ENCODE peak calls at places on chromosomes 3 and 15, in eight cellular contexts. Z, G, R, H, O, X, D and F are unnamed samples.
A peak's percentile ranks its signal among the peaks of the same experiment; 100 is the strongest.

GRCh38 chr3:47288966-47289910 is 6.5 kb downstream of the KLHL18 start:
- DNase-seq in Z (no peak), G (no peak), R (no peak), H (no peak), O (no peak), X (no peak), D (no peak), F (no peak)

GRCh38 chr15:77502379-77503095 is 81.8 kb downstream of the HMG20A start:
- DNase-seq in Z (no peak), G (no peak), R (no peak), H (no peak), O (no peak), X (no peak), D (no peak), F (peak; percentile 63)

GRCh38 chr3:52743152-52743551 is 27.6 kb downstream of the NEK4 start:
- DNase-seq in Z (no peak), G (no peak), R (no peak), H (no peak), O (no peak), X (no peak), D (no peak), F (no peak)

GRCh38 chr3:171049831-171050444 is 23.4 kb upstream of the SLC2A2 start:
- DNase-seq in Z (peak; percentile 15), G (no peak), R (peak; percentile 58), H (peak; percentile 77), O (no peak), X (no peak), D (peak; percentile 37), F (peak; percentile 71)

GRCh38 chr3:153958635-153959320 is 162.4 kb upstream of the ARHGEF26 start:
- DNase-seq in Z (no peak), G (no peak), R (peak; percentile 33), H (no peak), O (no peak), X (no peak), D (no peak), F (no peak)

GRCh38 chr15:69225355-69226027 is 65.1 kb downstream of the GLCE start:
- DNase-seq in Z (no peak), G (no peak), R (peak; percentile 57), H (no peak), O (no peak), X (no peak), D (no peak), F (peak; percentile 26)

GRCh38 chr15:101294731-101295606 is at the start of gene SNRPA1:
- DNase-seq in Z (peak; percentile 98), G (peak; percentile 93), R (peak; percentile 98), H (peak; percentile 92), O (peak; percentile 79), X (peak; percentile 99), D (peak; percentile 84), F (peak; percentile 92)

GRCh38 chr3:126358038-126358815 is 1.0 kb upstream of the KLF15 start:
- DNase-seq in Z (no peak), G (no peak), R (peak; percentile 84), H (peak; percentile 87), O (no peak), X (no peak), D (no peak), F (no peak)

GRCh38 chr15:90062023-90062728 is 40.1 kb downstream of the IDH2 start:
- DNase-seq in Z (peak; percentile 32), G (no peak), R (peak; percentile 29), H (no peak), O (no peak), X (no peak), D (no peak), F (peak; percentile 49)

GRCh38 chr3:64290864-64291263 is 65.6 kb upstream of the PRICKLE2 start:
- DNase-seq in Z (no peak), G (no peak), R (no peak), H (no peak), O (no peak), X (no peak), D (no peak), F (no peak)

GRCh38 chr3:40621252-40621651 is 96.5 kb downstream of the ZNF621 start:
- DNase-seq in Z (no peak), G (no peak), R (no peak), H (no peak), O (no peak), X (no peak), D (no peak), F (no peak)

GRCh38 chr15:84925906-84926305 is 41.4 kb downstream of the SLC28A1 start:
- DNase-seq in Z (no peak), G (no peak), R (no peak), H (no peak), O (no peak), X (no peak), D (no peak), F (no peak)

GRCh38 chr15:77251662-77252061 is 168.2 kb downstream of the PEAK1 start:
- DNase-seq in Z (peak; percentile 1), G (no peak), R (peak; percentile 47), H (no peak), O (no peak), X (no peak), D (no peak), F (no peak)

GRCh38 chr15:52790941-52791751 is 1.0 kb upstream of the ONECUT1 start:
- DNase-seq in Z (no peak), G (no peak), R (no peak), H (no peak), O (no peak), X (no peak), D (no peak), F (peak; percentile 41)

GRCh38 chr3:111871809-111872623 is 13.0 kb downstream of the PHLDB2 start:
- DNase-seq in Z (no peak), G (no peak), R (no peak), H (no peak), O (no peak), X (no peak), D (no peak), F (no peak)